ENCODE peak calls at places on chromosomes 11 and 22, in ten cellular contexts. N, X, U, A, K, G, T, C, D and W are unnamed samples.

GRCh38 chr22:39318507-39319283 is 728 bp downstream of the RPL3 start:
- DNase-seq in N (no peak), X (no peak), U (no peak), A (no peak), K (peak; percentile 38), G (no peak), T (no peak), C (no peak), D (peak; percentile 47), W (no peak)

GRCh38 chr11:117874253-117874909 is 2.1 kb downstream of the FXYD6 start:
- DNase-seq in N (no peak), X (no peak), U (no peak), A (no peak), K (no peak), G (no peak), T (no peak), C (no peak), D (no peak), W (no peak)

GRCh38 chr11:61733120-61733978 is 19.1 kb upstream of the MYRF start:
- DNase-seq in N (peak; percentile 63), X (peak; percentile 97), U (peak; percentile 67), A (peak; percentile 69), K (peak; percentile 90), G (peak; percentile 90), T (peak; percentile 85), C (peak; percentile 88), D (peak; percentile 93), W (peak; percentile 81)

GRCh38 chr11:70876685-70877084 is 375.7 kb downstream of the SHANK2 start:
- DNase-seq in N (no peak), X (no peak), U (no peak), A (peak; percentile 25), K (no peak), G (no peak), T (no peak), C (no peak), D (no peak), W (no peak)

GRCh38 chr11:110909331-110909730 is 197.1 kb upstream of the ARHGAP20 start:
- DNase-seq in N (no peak), X (no peak), U (no peak), A (no peak), K (no peak), G (no peak), T (peak; percentile 30), C (no peak), D (no peak), W (no peak)

GRCh38 chr11:63599211-63600122 is 14.8 kb downstream of the PLAAT3 start:
- DNase-seq in N (no peak), X (no peak), U (no peak), A (peak; percentile 99), K (no peak), G (no peak), T (peak; percentile 67), C (no peak), D (peak; percentile 93), W (no peak)

GRCh38 chr22:22959147-22959827 is 71.7 kb downstream of the IGLL5 start:
- DNase-seq in N (peak; percentile 80), X (peak; percentile 51), U (peak; percentile 75), A (peak; percentile 76), K (peak; percentile 96), G (peak; percentile 82), T (peak; percentile 74), C (peak; percentile 80), D (peak; percentile 65), W (peak; percentile 73)

GRCh38 chr11:77401486-77402217 is 72.2 kb downstream of the PAK1 start:
- DNase-seq in N (no peak), X (no peak), U (no peak), A (no peak), K (no peak), G (no peak), T (no peak), C (no peak), D (no peak), W (no peak)

GRCh38 chr22:28505416-28506156 is 174.1 kb downstream of the TTC28 start:
- DNase-seq in N (no peak), X (no peak), U (no peak), A (no peak), K (no peak), G (no peak), T (peak; percentile 8), C (no peak), D (no peak), W (no peak)

GRCh38 chr11:2926611-2927492 is 2.4 kb downstream of the PHLDA2 start:
- DNase-seq in N (no peak), X (no peak), U (no peak), A (no peak), K (no peak), G (no peak), T (no peak), C (no peak), D (no peak), W (no peak)

GRCh38 chr22:35538801-35539321 is 1.8 kb upstream of the RASD2 start:
- DNase-seq in N (peak; percentile 33), X (peak; percentile 58), U (peak; percentile 24), A (no peak), K (no peak), G (no peak), T (no peak), C (peak; percentile 60), D (peak; percentile 57), W (no peak)

GRCh38 chr11:124863137-124863825 is 2.0 kb upstream of the ROBO3 start:
- DNase-seq in N (no peak), X (no peak), U (no peak), A (no peak), K (peak; percentile 37), G (no peak), T (peak; percentile 44), C (no peak), D (peak; percentile 82), W (no peak)

GRCh38 chr11:20597924-20598484 is 1.4 kb upstream of the SLC6A5 start:
- DNase-seq in N (no peak), X (no peak), U (no peak), A (no peak), K (no peak), G (no peak), T (no peak), C (no peak), D (no peak), W (no peak)

GRCh38 chr11:128488471-128488870 is 98.9 kb downstream of the ETS1 start:
- DNase-seq in N (no peak), X (no peak), U (no peak), A (no peak), K (no peak), G (no peak), T (peak; percentile 95), C (no peak), D (peak; percentile 97), W (no peak)

GRCh38 chr22:50144005-50144614 is 26.4 kb upstream of the PANX2 start:
- DNase-seq in N (no peak), X (no peak), U (no peak), A (no peak), K (no peak), G (no peak), T (no peak), C (no peak), D (no peak), W (no peak)

GRCh38 chr11:4368286-4368685 is at the start of gene OR52B4:
- DNase-seq in N (no peak), X (no peak), U (no peak), A (no peak), K (no peak), G (no peak), T (no peak), C (no peak), D (no peak), W (no peak)

GRCh38 chr22:35303029-35303624 is 3.4 kb downstream of the TOM1 start:
- DNase-seq in N (no peak), X (no peak), U (no peak), A (no peak), K (no peak), G (no peak), T (no peak), C (no peak), D (peak; percentile 46), W (no peak)

GRCh38 chr22:20785415-20785814 is 11.5 kb downstream of the SERPIND1 start:
- DNase-seq in N (no peak), X (no peak), U (no peak), A (no peak), K (no peak), G (no peak), T (no peak), C (no peak), D (no peak), W (no peak)

GRCh38 chr11:96614846-96615245 is 225.0 kb downstream of the JRKL start:
- DNase-seq in N (no peak), X (no peak), U (no peak), A (no peak), K (no peak), G (no peak), T (no peak), C (no peak), D (no peak), W (no peak)

GRCh38 chr11:11567862-11568650 is 53.7 kb downstream of the GALNT18 start:
- DNase-seq in N (peak; percentile 22), X (no peak), U (no peak), A (no peak), K (no peak), G (no peak), T (peak; percentile 24), C (no peak), D (peak; percentile 51), W (peak; percentile 73)

GRCh38 chr11:33257160-33257896 is at the start of gene HIPK3:
- DNase-seq in N (no peak), X (peak; percentile 93), U (peak; percentile 74), A (peak; percentile 83), K (peak; percentile 59), G (peak; percentile 83), T (peak; percentile 70), C (peak; percentile 85), D (peak; percentile 94), W (peak; percentile 74)

GRCh38 chr22:20573830-20574615 is 66.6 kb downstream of the MED15 start:
- DNase-seq in N (no peak), X (no peak), U (no peak), A (no peak), K (no peak), G (no peak), T (no peak), C (no peak), D (no peak), W (no peak)

GRCh38 chr11:12120031-12121008 is 9.9 kb downstream of the MICAL2 start:
- DNase-seq in N (no peak), X (no peak), U (no peak), A (no peak), K (no peak), G (no peak), T (no peak), C (no peak), D (no peak), W (no peak)

GRCh38 chr22:38513063-38513462 is 7.0 kb upstream of the DDX17 start:
- DNase-seq in N (no peak), X (peak; percentile 58), U (no peak), A (no peak), K (no peak), G (no peak), T (no peak), C (peak; percentile 42), D (no peak), W (no peak)

GRCh38 chr22:23251445-23252093 is 71.3 kb downstream of the BCR start:
- DNase-seq in N (peak; percentile 12), X (no peak), U (no peak), A (no peak), K (no peak), G (no peak), T (peak; percentile 41), C (peak; percentile 43), D (peak; percentile 74), W (no peak)

GRCh38 chr22:42294034-42294985 is 23.9 kb upstream of the TCF20 start:
- DNase-seq in N (no peak), X (no peak), U (peak; percentile 72), A (peak; percentile 10), K (no peak), G (no peak), T (peak; percentile 48), C (peak; percentile 30), D (peak; percentile 60), W (no peak)

GRCh38 chr22:21612858-21613257 is 17.0 kb downstream of the YDJC start:
- DNase-seq in N (no peak), X (no peak), U (no peak), A (no peak), K (no peak), G (no peak), T (no peak), C (no peak), D (no peak), W (no peak)

GRCh38 chr11:35617687-35618496 is at the start of gene FJX1:
- DNase-seq in N (no peak), X (peak; percentile 82), U (peak; percentile 48), A (peak; percentile 90), K (peak; percentile 32), G (no peak), T (peak; percentile 92), C (peak; percentile 51), D (peak; percentile 95), W (peak; percentile 75)